ENCODE peak calls at places on chromosomes 5 and 9, in eight cellular contexts. U is left ventricle myocardium superior; P is EL; J is GM04504; M is T-helper 2 cell; D is skeletal muscle cell; A is AG04450; N is effector memory CD8-positive, alpha-beta T cell. H is an unnamed sample.

GRCh38 chr5:149320791-149321330 is 24.4 kb upstream of the GRPEL2 start:
- DNase-seq in D (peak; percentile 89), J (peak; percentile 95), M (peak; percentile 36), P (peak; percentile 96), N (no peak), A (peak; percentile 90), U (peak; percentile 93), H (peak; percentile 89)

GRCh38 chr5:134819404-134819963 is 26.3 kb upstream of the C5orf24 start:
- DNase-seq in M (no peak), U (no peak), P (no peak), J (no peak), A (no peak), N (no peak), D (no peak), H (no peak)

GRCh38 chr9:126480810-126481209 is 132.9 kb upstream of the LMX1B start:
- DNase-seq in M (no peak), A (no peak), D (no peak), N (no peak), P (no peak), U (no peak), J (no peak), H (no peak)

GRCh38 chr5:56314536-56314935 is 81.4 kb upstream of the ANKRD55 start:
- DNase-seq in D (no peak), U (peak; percentile 36), P (peak; percentile 19), A (no peak), M (no peak), N (no peak), J (no peak), H (peak; percentile 19)

GRCh38 chr5:167254150-167254549 is 1037.3 kb upstream of the WWC1 start:
- DNase-seq in U (no peak), A (no peak), N (no peak), D (no peak), J (no peak), P (no peak), M (no peak), H (no peak)

GRCh38 chr9:69214939-69215338 is 40.9 kb downstream of the TJP2 start:
- DNase-seq in N (no peak), J (no peak), A (no peak), U (no peak), D (no peak), M (no peak), P (no peak), H (no peak)

GRCh38 chr5:2856206-2856605 is 104.7 kb upstream of the IRX2 start:
- DNase-seq in U (no peak), D (no peak), N (no peak), M (no peak), A (no peak), J (no peak), P (no peak), H (no peak)

GRCh38 chr9:114278881-114279570 is 43.9 kb upstream of the ORM1 start:
- DNase-seq in J (no peak), D (no peak), N (no peak), U (peak; percentile 32), M (no peak), A (no peak), P (peak; percentile 90), H (peak; percentile 89)

GRCh38 chr9:131020388-131020787 is 11.4 kb downstream of the LAMC3 start:
- DNase-seq in J (peak; percentile 61), N (no peak), P (peak; percentile 78), A (no peak), U (no peak), D (peak; percentile 36), M (no peak), H (peak; percentile 76)

GRCh38 chr5:107464403-107464802 is 206.3 kb downstream of the EFNA5 start:
- DNase-seq in J (no peak), A (no peak), M (no peak), D (no peak), U (no peak), N (no peak), P (no peak), H (no peak)

GRCh38 chr9:87497604-87498045 is at the start of gene DAPK1:
- DNase-seq in D (no peak), N (no peak), A (no peak), M (peak; percentile 79), P (peak; percentile 62), U (peak; percentile 78), J (no peak), H (no peak)

GRCh38 chr5:99378443-99378842 is 449.6 kb upstream of the CHD1 start:
- DNase-seq in A (no peak), P (no peak), N (no peak), J (no peak), U (no peak), D (no peak), M (no peak), H (no peak)

GRCh38 chr9:93116049-93116961 is 17.7 kb downstream of the NINJ1 start:
- DNase-seq in A (no peak), N (no peak), J (peak; percentile 47), P (peak; percentile 73), D (no peak), M (no peak), U (peak; percentile 78), H (peak; percentile 88)

GRCh38 chr5:37448941-37449340 is 69.8 kb downstream of the WDR70 start:
- DNase-seq in N (no peak), A (peak; percentile 21), D (no peak), U (no peak), M (no peak), P (peak; percentile 30), J (no peak), H (peak; percentile 15)

H was measured in ELR.